ENCODE peak calls at places on chromosomes 1 and 21, in four cellular contexts. U is NCI-H1105, B is T-helper 9 cell, T is T-helper 1 cell. X is an unnamed sample.
A peak's percentile ranks its signal among the peaks of the same experiment; 100 is the strongest.

GRCh38 chr21:45943630-45944540 is 37.7 kb upstream of the COL6A1 start:
- DNase-seq in U (no peak), B (no peak), T (no peak), X (peak; percentile 16)

GRCh38 chr1:220370041-220370700 is 97.9 kb upstream of the RAB3GAP2 start:
- DNase-seq in U (no peak), B (no peak), T (no peak), X (no peak)

GRCh38 chr1:32933742-32934322 is 30.8 kb downstream of the RNF19B start:
- DNase-seq in U (no peak), B (no peak), T (no peak), X (no peak)

GRCh38 chr1:154895779-154896178 is 25.7 kb upstream of the KCNN3 start:
- DNase-seq in U (no peak), B (no peak), T (no peak), X (no peak)

GRCh38 chr1:113912594-113913311 is 7.6 kb downstream of the DCLRE1B start:
- DNase-seq in U (no peak), B (no peak), T (no peak), X (peak; percentile 54)

GRCh38 chr1:87450615-87451209 is 122.0 kb downstream of the LMO4 start:
- DNase-seq in U (no peak), B (peak; percentile 6), T (peak; percentile 29), X (no peak)

GRCh38 chr1:168613689-168614655 is 37.6 kb downstream of the XCL1 start:
- DNase-seq in U (no peak), B (no peak), T (no peak), X (peak; percentile 66)

GRCh38 chr1:227885648-227886502 is 61.9 kb downstream of the WNT9A start:
- DNase-seq in U (no peak), B (no peak), T (no peak), X (peak; percentile 68)

GRCh38 chr1:221779771-221780170 is 37.9 kb upstream of the DUSP10 start:
- DNase-seq in U (no peak), B (no peak), T (no peak), X (no peak)

GRCh38 chr1:28860332-28861073 is 48.5 kb downstream of the OPRD1 start:
- DNase-seq in U (peak; percentile 50), B (no peak), T (no peak), X (no peak)

X was measured in heart left ventricle.